ENCODE peak calls at places on chromosomes 1 and 21, in four cellular contexts. E is thoracic aorta, M is tibial nerve, B is gastrocnemius medialis. Y is an unnamed sample. For H3K4me1 and H3K27me3, the result is how much of the 10 kb centered on the place peaks cover.

GRCh38 chr21:42031816-42032215 is 21.7 kb upstream of the ZBTB21 start:
- DNase-seq in B (no peak), M (no peak), E (no peak), Y (no peak)

GRCh38 chr21:38491536-38491935 is 6.7 kb downstream of the ERG start:
- DNase-seq in B (no peak), E (no peak), M (no peak), Y (no peak)

GRCh38 chr1:221228594-221228993 is 349.4 kb downstream of the HLX start:
- DNase-seq in M (no peak), B (no peak), E (no peak), Y (no peak)

GRCh38 chr1:36567601-36568341 is 85.1 kb upstream of the CSF3R start:
- DNase-seq in E (no peak), B (no peak), M (no peak), Y (no peak)

GRCh38 chr1:93591833-93592635 is 89.6 kb downstream of the BCAR3 start:
- DNase-seq in B (no peak), M (no peak), E (no peak), Y (no peak)

GRCh38 chr21:31537872-31538576 is 121.5 kb upstream of the SOD1 start:
- DNase-seq in B (no peak), E (no peak), M (no peak), Y (no peak)

GRCh38 chr1:151157067-151157531 is 650 bp downstream of the TNFAIP8L2 start:
- DNase-seq in B (no peak), E (no peak), M (no peak), Y (no peak)

GRCh38 chr1:147551036-147551435 is 9.7 kb downstream of the BCL9 start:
- DNase-seq in B (no peak), E (no peak), M (no peak), Y (no peak)

GRCh38 chr1:39410915-39411436 is 80.5 kb upstream of the BMP8A start:
- DNase-seq in B (peak), M (peak), E (no peak), Y (peak)

GRCh38 chr1:116161877-116162390 is 50.7 kb downstream of the MAB21L3 start:
- DNase-seq in M (no peak), E (no peak), B (no peak), Y (no peak)

GRCh38 chr1:181587870-181588438 is 104.6 kb downstream of the CACNA1E start:
- DNase-seq in B (no peak), M (no peak), E (no peak), Y (no peak)

GRCh38 chr1:160862151-160863061 is at the start of gene CD244:
- DNase-seq in B (peak), E (no peak), M (no peak), Y (peak)

GRCh38 chr21:41045534-41046268 is 122.3 kb upstream of the BACE2 start:
- DNase-seq in B (no peak), M (no peak), E (no peak), Y (no peak)

GRCh38 chr1:48080343-48081255 is 83.4 kb upstream of the TRABD2B start:
- DNase-seq in E (no peak), M (no peak), B (no peak), Y (no peak)

GRCh38 chr1:170133663-170134062 is 12.1 kb upstream of the NTMT2 start:
- DNase-seq in B (no peak), M (no peak), E (no peak), Y (no peak)

GRCh38 chr21:35663856-35664606 is 396.3 kb downstream of the SETD4 start:
- DNase-seq in M (no peak), E (no peak), B (no peak), Y (no peak)

GRCh38 chr1:90925928-90926869 is 95.6 kb downstream of the ZNF644 start:
- DNase-seq in E (no peak), B (no peak), M (no peak), Y (no peak)

GRCh38 chr1:59061876-59062275 is 235.0 kb upstream of the FGGY start:
- DNase-seq in M (peak), E (peak), B (peak), Y (peak)

GRCh38 chr1:55064861-55065263 is 25.5 kb downstream of the PCSK9 start:
- DNase-seq in B (peak), E (no peak), M (no peak), Y (peak)

GRCh38 chr21:36437745-36438128 is 42.2 kb downstream of the CLDN14 start:
- DNase-seq in E (no peak), B (no peak), M (no peak), Y (no peak)

GRCh38 chr21:41616063-41616591 is 108.2 kb upstream of the TMPRSS2 start:
- DNase-seq in M (no peak), B (peak), E (peak), Y (no peak)

GRCh38 chr1:58548381-58548780 is 1.9 kb upstream of the OMA1 start:
- DNase-seq in M (no peak), B (no peak), E (no peak), Y (no peak)

DNA sequence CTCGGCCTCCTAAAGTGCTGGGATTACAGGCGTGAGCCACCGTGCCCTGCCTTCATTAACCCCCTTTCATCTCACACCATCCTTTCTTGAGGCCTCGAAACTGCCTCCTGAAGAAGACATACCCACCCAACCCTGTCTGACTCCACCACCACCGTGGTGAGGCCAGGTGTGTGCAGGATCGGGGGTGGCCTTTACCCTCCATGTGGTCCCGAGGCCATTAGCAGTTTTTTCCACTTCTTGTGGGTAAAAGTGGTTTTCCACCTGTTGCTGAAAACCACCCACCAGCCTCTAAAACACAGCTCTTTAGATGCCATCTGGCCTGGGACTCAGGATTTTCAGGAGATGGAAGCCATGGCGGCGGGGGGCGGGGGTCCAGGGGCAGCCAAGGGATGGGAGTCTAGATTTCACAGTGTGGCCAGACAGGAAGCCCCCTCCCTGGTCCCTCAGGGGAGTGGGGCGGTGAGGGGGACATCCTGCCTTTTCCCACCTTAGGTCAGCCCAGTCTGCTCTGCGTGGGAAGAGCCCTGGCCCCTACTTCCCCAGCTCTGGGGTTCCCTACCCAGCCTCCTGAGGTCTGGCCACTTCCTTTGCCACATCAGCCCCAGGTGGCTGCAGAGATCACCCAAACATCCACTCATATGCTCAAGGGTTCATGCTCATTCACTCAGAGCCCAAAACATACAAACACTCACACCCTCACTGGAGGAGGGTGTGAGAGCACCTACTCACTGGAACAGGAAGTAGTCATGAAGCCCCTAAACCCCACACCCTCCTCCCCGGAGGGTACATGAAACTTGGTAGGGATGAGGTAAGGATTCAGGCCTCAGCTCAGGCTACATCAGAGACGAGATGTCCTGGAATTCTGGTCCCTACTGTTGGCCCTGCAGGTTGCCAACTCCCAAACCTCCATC is 2.3 kb downstream of the FGR start:
- DNase-seq in B (no peak), E (no peak), M (no peak), Y (no peak)
- H3K4me3 ChIP-seq in B (no peak), E (no peak), M (peak), Y (no peak)

GRCh38 chr1:231855395-231855794 is 228.8 kb downstream of the DISC1 start:
- DNase-seq in E (no peak), B (no peak), M (no peak), Y (no peak)
- H3K4me1 ChIP-seq in E (under half), B (under half), M (under half), Y (under half)

DNA sequence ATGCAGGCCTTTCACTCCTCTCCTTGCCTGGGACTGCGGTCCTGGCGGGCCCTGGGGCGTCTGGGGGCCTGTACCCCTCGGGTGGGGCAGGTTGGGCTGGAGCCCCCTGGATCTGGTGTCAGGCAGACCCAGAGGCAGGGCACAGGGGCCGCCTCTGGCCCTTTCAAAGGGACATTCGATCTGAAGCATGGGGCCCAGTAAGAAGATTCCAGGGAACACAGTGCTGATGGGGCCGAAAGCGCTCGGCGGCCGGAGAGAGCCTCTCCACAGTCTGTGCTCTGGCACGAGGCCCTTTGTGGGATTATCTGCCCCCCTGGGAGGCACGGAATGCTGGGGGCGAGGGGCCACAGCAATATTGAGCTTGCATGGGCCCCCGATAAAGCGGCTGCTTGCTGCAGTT is 15.2 kb downstream of the PRDM16 start:
- DNase-seq in E (no peak), B (no peak), M (no peak), Y (no peak)
- H3K27me3 ChIP-seq in E (under half), B (under half), M (under half), Y (under half)

DNA sequence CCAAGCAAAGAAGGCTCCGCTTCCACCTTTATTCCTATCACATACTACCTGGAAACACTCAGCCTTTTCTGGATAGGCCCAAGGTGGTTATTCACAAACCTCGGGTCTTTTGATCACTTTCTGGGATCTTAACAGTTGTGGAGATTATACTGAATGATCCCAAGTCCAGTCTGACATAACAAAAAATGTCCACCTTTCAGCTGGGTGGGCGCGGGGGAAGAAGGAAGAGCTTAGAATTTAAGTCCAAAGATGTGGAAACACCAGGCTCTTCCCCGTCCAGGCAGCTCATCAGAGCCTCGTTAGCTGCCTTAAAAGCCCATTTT is 338 bp upstream of the C1orf53 start:
- DNase-seq in B (no peak), E (no peak), M (no peak), Y (no peak)
- H3K4me3 ChIP-seq in B (peak), E (peak), M (peak), Y (peak)

GRCh38 chr1:22053018-22053860 is 730 bp downstream of the CDC42 start:
- DNase-seq in B (peak), E (no peak), M (peak), Y (peak)
- H3K4me1 ChIP-seq in B (under half), E (under half), M (under half), Y (under half)

DNA sequence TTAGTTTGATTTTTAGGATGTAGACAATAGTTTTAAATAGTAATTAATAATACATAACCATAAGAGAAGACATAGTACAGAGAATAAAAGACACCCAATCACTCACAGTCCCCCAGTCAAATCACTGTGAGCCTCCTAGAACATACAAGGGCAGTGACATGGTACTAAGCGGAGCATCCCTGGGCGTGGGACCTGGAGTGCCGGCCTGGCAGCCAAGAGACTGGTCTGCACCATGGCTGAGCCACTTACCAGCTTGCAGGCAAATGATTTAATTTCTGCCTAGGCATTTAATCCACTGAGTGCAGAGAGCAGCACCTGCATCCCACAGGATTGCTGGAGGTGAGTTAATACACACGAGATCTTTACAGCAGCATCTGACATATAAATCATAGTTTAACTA is 20.4 kb downstream of the SDHB start:
- DNase-seq in E (no peak), M (no peak), B (no peak), Y (no peak)
- H3K27me3 ChIP-seq in E (under half), M (under half), B (under half), Y (under half)

GRCh38 chr1:92443893-92444292 is 42.8 kb downstream of the GFI1 start:
- DNase-seq in M (no peak), E (no peak), B (no peak), Y (no peak)

GRCh38 chr1:92439291-92439690 is 47.4 kb downstream of the GFI1 start:
- DNase-seq in E (no peak), M (no peak), B (no peak), Y (no peak)

GRCh38 chr1:92444351-92444750 is 42.4 kb downstream of the GFI1 start:
- DNase-seq in M (no peak), B (no peak), E (no peak), Y (no peak)

GRCh38 chr1:92441316-92442311 is 45.1 kb downstream of the GFI1 start:
- DNase-seq in B (no peak), E (no peak), M (no peak), Y (peak)

GRCh38 chr1:92442351-92442750 is 44.4 kb downstream of the GFI1 start:
- DNase-seq in B (no peak), M (no peak), E (no peak), Y (no peak)
- H3K4me3 ChIP-seq in B (no peak), M (no peak), E (no peak), Y (no peak)

GRCh38 chr1:66353207-66353606 is 180.7 kb upstream of the SGIP1 start:
- DNase-seq in B (no peak), M (no peak), E (no peak), Y (no peak)
- H3K4me1 ChIP-seq in B (half or more), M (under half), E (under half), Y (half or more)